ENCODE peak calls at places on chromosomes 3 and 15, in seven cellular contexts. I is HCT116, A is SK-N-SH, O is GM12878, R is K562, U is HepG2, Q is H1. F is an unnamed sample.

GRCh38 chr3:173750095-173750494 is 352.6 kb downstream of the NLGN1 start:
- DNase-seq in R (no peak), I (no peak), Q (no peak), O (no peak), U (no peak), A (no peak), F (no peak)

GRCh38 chr15:90594297-90594696 is 64.6 kb downstream of the CRTC3 start:
- DNase-seq in O (peak; percentile 80), U (no peak), I (no peak), A (no peak), Q (no peak), R (no peak), F (peak; percentile 80)

GRCh38 chr3:69451594-69451993 is 65.7 kb upstream of the FRMD4B start:
- DNase-seq in U (no peak), A (peak; percentile 78), Q (no peak), O (no peak), R (no peak), I (no peak), F (no peak)

GRCh38 chr15:34790121-34790520 is 5.2 kb downstream of the ACTC1 start:
- DNase-seq in Q (no peak), R (no peak), I (no peak), A (no peak), O (no peak), U (no peak), F (no peak)

GRCh38 chr3:163045945-163046344 is 1549.3 kb downstream of the OTOL1 start:
- DNase-seq in R (no peak), I (no peak), U (no peak), Q (no peak), A (no peak), O (no peak), F (no peak)

GRCh38 chr3:183249006-183249718 is 3.9 kb upstream of the B3GNT5 start:
- DNase-seq in I (no peak), O (no peak), U (no peak), R (no peak), A (no peak), Q (no peak), F (no peak)

GRCh38 chr3:193593666-193594025 is 638 bp downstream of the OPA1 start:
- DNase-seq in I (no peak), R (peak; percentile 34), Q (no peak), A (peak; percentile 40), U (peak; percentile 7), O (no peak), F (peak; percentile 30)

GRCh38 chr3:14441920-14442300 is 39.5 kb downstream of the SLC6A6 start:
- DNase-seq in O (no peak), I (no peak), U (no peak), Q (no peak), A (no peak), R (no peak), F (no peak)

GRCh38 chr3:78919021-78919755 is 848.6 kb downstream of the ROBO1 start:
- DNase-seq in I (no peak), A (no peak), U (peak; percentile 73), O (peak; percentile 71), R (no peak), Q (no peak), F (no peak)

GRCh38 chr15:60551147-60551780 is 72.3 kb upstream of the ICE2 start:
- DNase-seq in I (no peak), U (no peak), A (no peak), Q (no peak), R (no peak), O (peak; percentile 69), F (no peak)

GRCh38 chr3:10621749-10622148 is 116.4 kb upstream of the ATP2B2 start:
- DNase-seq in A (no peak), U (no peak), R (no peak), I (no peak), Q (no peak), O (no peak), F (no peak)

GRCh38 chr3:71428841-71429609 is 154.5 kb downstream of the FOXP1 start:
- DNase-seq in U (no peak), A (no peak), O (no peak), I (no peak), Q (no peak), R (no peak), F (no peak)

DNA sequence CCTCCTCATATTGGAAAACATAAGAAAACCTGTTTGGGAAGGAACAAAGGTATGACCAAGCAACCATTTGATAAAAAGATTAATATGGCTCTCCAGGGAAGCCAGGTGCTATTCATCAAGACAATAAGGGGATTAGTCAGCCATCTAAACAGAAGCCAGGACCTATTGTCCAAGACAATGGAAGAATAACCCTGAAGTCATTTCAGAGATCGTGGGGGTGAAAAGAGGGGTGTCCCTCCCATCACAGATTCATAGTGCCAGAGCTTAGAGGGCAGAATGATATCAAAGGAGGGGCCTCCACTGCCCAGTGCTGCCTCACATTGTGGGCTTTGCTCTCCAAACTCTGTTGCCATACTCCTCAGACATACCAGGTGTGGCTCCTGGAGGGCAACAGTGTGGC is 73.5 kb downstream of the DAPK2 start:
- DNase-seq in A (no peak), O (no peak), I (no peak), U (no peak), R (no peak), Q (peak; percentile 45), F (no peak)
- TF ChIP-seq JUND in A (no peak), O (no peak), I (no peak), U (no peak), R (no peak), Q (no peak), F (no peak)

GRCh38 chr3:133675631-133676335 is 14.0 kb upstream of the TOPBP1 start:
- DNase-seq in I (no peak), R (no peak), O (no peak), A (no peak), Q (no peak), U (peak; percentile 94), F (no peak)

GRCh38 chr3:133672461-133672860 is 10.7 kb upstream of the TOPBP1 start:
- DNase-seq in Q (no peak), U (no peak), I (no peak), A (no peak), R (no peak), O (no peak), F (no peak)

GRCh38 chr3:133674290-133674912 is 12.7 kb upstream of the TOPBP1 start:
- DNase-seq in Q (peak; percentile 66), U (no peak), R (no peak), O (no peak), A (peak; percentile 61), I (no peak), F (no peak)

GRCh38 chr3:133673746-133674145 is 12.0 kb upstream of the TOPBP1 start:
- DNase-seq in I (no peak), O (no peak), U (no peak), R (no peak), Q (no peak), A (no peak), F (no peak)

DNA sequence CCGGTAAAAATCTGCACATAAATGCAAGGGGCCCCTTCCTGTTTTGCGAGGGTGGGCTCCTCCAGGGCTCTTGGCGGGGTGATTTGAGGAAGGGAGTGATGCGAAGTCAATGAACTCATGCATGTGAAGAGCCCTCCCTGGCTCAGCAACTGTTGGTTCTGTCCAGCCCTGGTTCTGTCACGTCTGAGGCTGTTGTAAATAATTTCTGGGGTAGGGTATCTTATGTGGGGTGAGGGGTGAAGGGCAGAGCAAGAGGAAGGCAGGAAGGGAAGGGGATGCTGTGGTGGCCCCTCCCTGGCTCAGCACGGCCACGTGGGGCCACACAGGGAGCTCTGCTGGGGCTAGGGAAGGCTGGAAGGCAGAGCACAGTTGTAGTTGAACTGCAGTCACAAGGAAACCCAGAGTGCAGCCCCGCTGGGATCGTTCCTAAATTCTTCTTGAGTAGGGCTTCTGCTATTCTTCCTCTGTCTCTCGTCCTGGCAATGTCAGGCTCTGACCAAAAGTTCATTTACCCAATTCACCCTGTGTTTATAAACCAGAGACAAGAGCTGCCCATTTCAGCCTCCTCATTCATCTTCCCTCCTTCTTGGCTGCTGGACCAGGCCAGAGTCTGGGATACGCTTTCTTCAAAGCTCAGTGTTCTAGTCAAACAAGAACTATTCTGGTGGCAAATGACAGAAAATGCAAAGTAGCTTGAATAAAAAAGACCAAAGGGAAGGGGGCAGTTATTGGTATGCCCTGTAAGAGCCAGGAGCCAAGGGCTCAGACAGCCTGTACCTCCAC is 14.8 kb upstream of the TOPBP1 start:
- DNase-seq in Q (no peak), O (no peak), U (no peak), I (no peak), R (no peak), A (no peak), F (no peak)
- TF ChIP-seq JUND in Q (no peak), O (no peak), U (no peak), I (no peak), R (no peak), A (no peak), F (no peak)

DNA sequence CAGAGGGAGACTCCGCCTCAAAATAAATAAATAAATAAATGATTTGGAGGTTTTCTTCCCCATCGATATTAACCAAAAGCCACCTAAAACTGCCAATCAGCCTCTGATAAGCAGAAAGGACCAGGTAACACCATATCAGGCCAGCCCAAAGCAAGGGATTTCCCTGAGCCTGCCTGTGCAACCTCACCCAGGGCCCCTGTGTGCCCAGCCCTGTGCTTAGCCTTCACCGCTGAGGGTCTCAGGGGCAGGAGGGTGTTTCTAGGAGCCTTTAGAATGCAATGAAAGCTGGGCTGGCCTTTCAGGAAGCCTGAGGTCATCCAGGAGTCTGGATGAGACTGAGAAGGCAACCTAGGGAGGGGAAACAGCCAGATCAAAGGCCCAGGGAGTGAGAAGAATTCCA is 35.4 kb downstream of the CYP11A1 start:
- DNase-seq in A (no peak), U (no peak), I (no peak), O (no peak), Q (no peak), R (no peak), F (no peak)
- TF ChIP-seq JUND in A (no peak), U (no peak), I (no peak), O (no peak), Q (no peak), R (no peak), F (no peak)

GRCh38 chr3:195181107-195181498 is 89.9 kb downstream of the XXYLT1 start:
- DNase-seq in U (no peak), A (no peak), I (no peak), R (no peak), Q (no peak), O (no peak), F (no peak)

GRCh38 chr3:195179782-195180489 is 91.0 kb downstream of the XXYLT1 start:
- DNase-seq in O (no peak), I (no peak), A (peak; percentile 73), U (no peak), Q (no peak), R (no peak), F (no peak)

GRCh38 chr3:195182470-195182795 is 88.5 kb downstream of the XXYLT1 start:
- DNase-seq in Q (no peak), R (no peak), U (no peak), I (no peak), A (no peak), O (no peak), F (peak; percentile 74)

GRCh38 chr3:195181781-195182469 is 89.0 kb downstream of the XXYLT1 start:
- DNase-seq in U (no peak), I (no peak), O (no peak), Q (no peak), R (no peak), A (no peak), F (no peak)

DNA sequence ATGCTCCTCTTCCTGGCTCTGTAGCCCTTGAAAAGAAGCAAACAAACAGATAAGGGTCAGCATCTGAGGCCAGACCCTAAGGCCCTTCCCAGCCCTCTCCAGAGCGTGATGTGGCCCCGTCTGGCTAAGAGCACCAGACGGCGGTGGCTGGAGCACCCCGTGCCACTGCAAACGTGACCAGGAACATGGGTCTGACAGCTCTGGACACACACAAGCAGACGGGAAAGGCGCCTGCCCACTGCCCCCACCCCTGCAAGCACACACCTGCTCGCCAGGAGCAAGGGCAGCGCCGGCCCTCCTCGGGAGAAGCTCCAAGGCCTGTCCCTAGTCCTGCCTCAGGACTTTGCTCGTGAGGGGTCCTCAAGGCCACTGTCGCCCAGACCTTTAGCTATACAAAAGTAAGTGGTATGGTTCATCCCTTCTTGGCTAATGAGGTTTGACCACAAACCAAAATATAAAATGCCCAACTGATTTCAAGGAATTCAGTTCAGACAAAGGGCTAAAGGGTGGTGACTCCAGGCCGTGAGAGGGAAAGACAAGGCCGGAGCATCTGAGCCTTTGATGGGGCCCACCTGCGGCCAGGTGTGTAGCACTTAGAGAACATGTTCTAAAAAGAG is 90.4 kb downstream of the XXYLT1 start:
- DNase-seq in R (no peak), A (peak; percentile 66), U (no peak), O (no peak), Q (no peak), I (no peak), F (no peak)
- TF ChIP-seq JUND in R (no peak), A (no peak), U (no peak), O (no peak), Q (no peak), I (no peak), F (no peak)